ENCODE peak calls at places on chromosomes 16 and 17, in five cellular contexts. M is IMR-90, I is mesenchymal stem cell, D is neuronal stem cell, C is H9. E is an unnamed sample.

GRCh38 chr17:27602721-27603445 is 28.1 kb upstream of the LGALS9 start:
- DNase-seq in I (peak), M (peak), C (peak), D (peak), E (peak)

GRCh38 chr17:29588561-29589411 is 662 bp downstream of the GIT1 start:
- DNase-seq in M (peak), C (no peak), I (peak), D (no peak), E (peak)

GRCh38 chr16:14095883-14096551 is 24.9 kb downstream of the MRTFB start:
- DNase-seq in C (no peak), M (peak), I (no peak), D (no peak), E (peak)

GRCh38 chr16:49464877-49465504 is 91.4 kb downstream of the C16orf78 start:
- DNase-seq in D (peak), I (no peak), C (peak), M (no peak), E (no peak)

GRCh38 chr16:69798466-69798865 is 36.3 kb downstream of the WWP2 start:
- DNase-seq in D (no peak), I (no peak), C (no peak), M (peak), E (no peak)

GRCh38 chr17:57874434-57875108 is 24.7 kb upstream of the MRPS23 start:
- DNase-seq in C (peak), I (peak), M (peak), D (peak), E (no peak)

GRCh38 chr16:87847785-87848675 is 21.3 kb downstream of the SLC7A5 start:
- DNase-seq in D (no peak), M (no peak), C (no peak), I (no peak), E (no peak)

GRCh38 chr17:72390675-72391501 is 270.1 kb downstream of the SOX9 start:
- DNase-seq in D (no peak), M (peak), I (peak), C (no peak), E (peak)

GRCh38 chr16:73713817-73714495 is 582.7 kb upstream of the PSMD7 start:
- DNase-seq in C (peak), M (peak), I (no peak), D (no peak), E (peak)

GRCh38 chr16:23629516-23629915 is 11.6 kb downstream of the PALB2 start:
- DNase-seq in C (no peak), D (no peak), I (no peak), M (no peak), E (peak)

GRCh38 chr16:10514369-10515055 is 65.9 kb downstream of the EMP2 start:
- DNase-seq in D (peak), M (peak), C (no peak), I (peak), E (peak)

GRCh38 chr17:7394452-7395191 is at the start of gene PLSCR3:
- DNase-seq in I (peak), D (peak), M (peak), C (peak), E (peak)

GRCh38 chr17:53462393-53462811 is 360.3 kb upstream of the KIF2B start:
- DNase-seq in D (no peak), C (no peak), I (peak), M (no peak), E (no peak)

GRCh38 chr17:73482251-73482661 is 162.0 kb downstream of the SDK2 start:
- DNase-seq in C (no peak), D (no peak), I (no peak), M (no peak), E (no peak)

GRCh38 chr17:64533784-64534183 is 27.0 kb downstream of the CEP95 start:
- DNase-seq in C (no peak), I (no peak), D (no peak), M (no peak), E (no peak)

GRCh38 chr16:82091225-82091624 is 56.2 kb downstream of the HSD17B2 start:
- DNase-seq in C (no peak), M (peak), D (no peak), I (peak), E (no peak)

GRCh38 chr16:71726491-71727319 is 2.2 kb upstream of the PHLPP2 start:
- DNase-seq in M (no peak), I (no peak), D (no peak), C (no peak), E (no peak)

GRCh38 chr17:28743243-28744103 is at the start of gene TRAF4:
- DNase-seq in M (peak), C (peak), I (peak), D (peak), E (peak)

GRCh38 chr16:21703589-21704174 is 39.9 kb downstream of the OTOA start:
- DNase-seq in C (no peak), M (no peak), I (no peak), D (no peak), E (no peak)

GRCh38 chr16:55703003-55704001 is 47.5 kb downstream of the SLC6A2 start:
- DNase-seq in C (no peak), D (peak), M (peak), I (peak), E (peak)

GRCh38 chr16:50067290-50067853 is 1.6 kb downstream of the HEATR3 start:
- DNase-seq in D (peak), I (peak), M (peak), C (no peak), E (peak)

GRCh38 chr16:30335598-30336474 is 19.3 kb downstream of the CD2BP2 start:
- DNase-seq in I (no peak), C (peak), D (no peak), M (no peak), E (no peak)

GRCh38 chr16:47029724-47030123 is 56.2 kb upstream of the DNAJA2 start:
- DNase-seq in C (no peak), I (no peak), D (no peak), M (no peak), E (no peak)

GRCh38 chr16:80375973-80376372 is 164.8 kb upstream of the DYNLRB2 start:
- DNase-seq in M (no peak), C (no peak), D (no peak), I (no peak), E (no peak)
- H2BK5ac ChIP-seq in M (no peak), C (no peak), D (no peak), I (no peak), E (no peak)

GRCh38 chr17:78268191-78268874 is 36.9 kb downstream of the TMEM235 start:
- DNase-seq in D (no peak), M (no peak), C (peak), I (no peak), E (no peak)

GRCh38 chr17:78268960-78269892 is 37.8 kb downstream of the TMEM235 start:
- DNase-seq in M (peak), I (peak), C (peak), D (no peak), E (peak)

GRCh38 chr17:78271419-78272160 is 40.2 kb downstream of the TMEM235 start:
- DNase-seq in I (no peak), M (no peak), C (no peak), D (no peak), E (peak)

GRCh38 chr17:78272181-78272913 is 40.9 kb downstream of the TMEM235 start:
- DNase-seq in C (peak), D (no peak), I (peak), M (peak), E (peak)

DNA sequence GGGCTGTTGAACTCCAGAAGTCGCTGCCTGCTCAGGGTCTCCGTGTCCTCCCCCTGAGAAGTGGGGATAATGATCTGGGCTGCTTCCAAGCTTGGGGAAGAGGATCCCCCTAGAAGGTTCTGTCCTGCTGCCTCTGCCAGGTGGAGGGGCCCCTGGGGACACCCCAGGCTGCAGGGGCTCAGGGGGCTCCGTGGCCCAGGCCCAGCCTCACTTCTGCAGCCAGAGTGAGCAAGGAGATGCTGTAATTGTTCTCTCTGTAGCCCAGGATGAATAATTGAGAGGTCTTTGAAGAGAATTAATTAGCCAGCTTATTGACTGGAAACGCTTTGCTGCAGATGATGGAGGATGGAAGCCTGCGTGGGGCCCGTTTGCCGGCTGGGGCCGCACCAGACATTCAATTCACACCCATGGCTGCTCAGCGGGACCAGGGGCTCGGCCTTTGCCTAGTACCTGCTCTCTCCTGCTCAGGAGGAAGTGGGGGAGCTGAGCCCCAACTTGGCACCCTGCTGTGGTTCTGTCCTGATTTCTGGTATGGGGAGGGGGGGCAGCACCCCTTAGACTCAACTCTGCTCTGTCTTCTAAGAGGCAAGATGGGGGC is 38.6 kb downstream of the TMEM235 start:
- DNase-seq in C (peak), D (no peak), M (no peak), I (peak), E (no peak)
- H4K8ac ChIP-seq in C (no peak), D (peak), M (no peak), I (peak), E (peak)

GRCh38 chr17:76261421-76262215 is 3.5 kb upstream of the UBALD2 start:
- DNase-seq in M (peak), D (no peak), C (no peak), I (peak), E (peak)

GRCh38 chr17:76260220-76260619 is 4.9 kb upstream of the UBALD2 start:
- DNase-seq in M (no peak), D (no peak), I (no peak), C (no peak), E (no peak)

GRCh38 chr17:76262732-76263344 is 2.3 kb upstream of the UBALD2 start:
- DNase-seq in I (peak), M (no peak), C (no peak), D (no peak), E (peak)

GRCh38 chr17:76263896-76264295 is 1.3 kb upstream of the UBALD2 start:
- DNase-seq in C (no peak), D (no peak), I (peak), M (no peak), E (no peak)

DNA sequence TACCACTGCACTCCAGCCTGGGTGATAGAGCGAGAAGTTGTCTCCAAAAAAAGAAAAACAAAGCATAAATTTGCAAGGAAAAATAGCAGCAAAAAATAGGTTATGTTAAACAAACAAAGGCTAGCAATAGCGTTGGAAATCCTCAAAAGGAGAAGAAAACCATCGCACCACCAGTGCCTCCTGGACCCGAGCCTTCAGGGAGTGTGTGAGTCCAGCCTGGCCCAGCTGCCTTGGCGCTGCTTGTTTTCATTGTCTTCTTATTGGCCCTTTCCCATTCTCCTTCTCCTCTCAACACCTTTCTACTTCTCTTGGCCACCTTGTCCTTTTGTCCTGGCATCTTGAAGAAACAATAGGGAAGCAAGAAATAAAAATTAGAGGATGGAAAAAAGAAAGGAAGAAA is 4.5 kb upstream of the UBALD2 start:
- DNase-seq in I (no peak), C (no peak), D (no peak), M (no peak), E (no peak)
- H3K27ac ChIP-seq in I (no peak), C (no peak), D (no peak), M (no peak), E (no peak)

GRCh38 chr16:66728117-66728787 is 23.2 kb downstream of the DYNC1LI2 start:
- DNase-seq in M (peak), I (peak), C (no peak), D (no peak), E (no peak)

GRCh38 chr16:66728804-66729203 is 22.6 kb downstream of the DYNC1LI2 start:
- DNase-seq in M (no peak), I (no peak), D (no peak), C (no peak), E (no peak)

GRCh38 chr16:66735891-66736290 is 15.5 kb downstream of the DYNC1LI2 start:
- DNase-seq in D (no peak), C (no peak), I (no peak), M (no peak), E (no peak)

GRCh38 chr16:66731101-66731500 is 20.3 kb downstream of the DYNC1LI2 start:
- DNase-seq in C (no peak), M (no peak), I (no peak), D (no peak), E (peak)
- H2BK5ac ChIP-seq in C (no peak), M (no peak), I (no peak), D (no peak), E (no peak)

GRCh38 chr17:49224198-49224996 is 6.2 kb downstream of the PHOSPHO1 start:
- DNase-seq in D (no peak), M (no peak), I (peak), C (peak), E (no peak)

GRCh38 chr17:49223168-49223516 is 7.4 kb downstream of the PHOSPHO1 start:
- DNase-seq in D (no peak), C (no peak), I (no peak), M (no peak), E (no peak)

GRCh38 chr17:49225554-49226236 is 4.9 kb downstream of the PHOSPHO1 start:
- DNase-seq in I (no peak), C (no peak), D (no peak), M (no peak), E (no peak)

GRCh38 chr17:49224997-49225337 is 5.6 kb downstream of the PHOSPHO1 start:
- DNase-seq in M (no peak), I (no peak), D (no peak), C (no peak), E (no peak)

GRCh38 chr17:49223517-49224197 is 6.9 kb downstream of the PHOSPHO1 start:
- DNase-seq in D (peak), M (peak), I (peak), C (peak), E (no peak)
- H4K8ac ChIP-seq in D (no peak), M (no peak), I (no peak), C (no peak), E (no peak)

GRCh38 chr16:17293813-17294558 is 176.8 kb downstream of the XYLT1 start:
- DNase-seq in M (no peak), I (no peak), C (no peak), D (no peak), E (no peak)
- H3K27ac ChIP-seq in M (no peak), I (no peak), C (no peak), D (no peak), E (no peak)

E was measured in trophoblast cell.